ENCODE peak calls at places on chromosomes 11 and 22, in nine cellular contexts. K is GDM1; U is T-helper 9 cell; W is activated gamma-delta T cell; B is naive thymus-derived CD8-positive, alpha-beta T cell; A is stimulated activated CD4-positive, alpha-beta T cell treated with anti-CD3 and anti-CD28 coated beads, Interleukin-15, amount 100 ng/mL, for 48 hours; Z is AG10803; D is fibroblast of lung; P is NCI-H526. F is an unnamed sample.

GRCh38 chr11:57644748-57645715 is 4.7 kb downstream of the YPEL4 start:
- DNase-seq in K (peak), U (peak), W (no peak), B (peak), A (peak), Z (peak), D (peak), P (peak), F (no peak)

GRCh38 chr11:122523841-122524531 is 131.5 kb upstream of the UBASH3B start:
- DNase-seq in K (no peak), U (no peak), W (no peak), B (no peak), A (no peak), Z (peak), D (peak), P (no peak), F (no peak)

GRCh38 chr11:112004389-112004788 is 20.8 kb upstream of the DLAT start:
- DNase-seq in K (no peak), U (no peak), W (no peak), B (no peak), A (no peak), Z (no peak), D (no peak), P (no peak), F (no peak)

GRCh38 chr22:43031617-43032016 is 16.7 kb upstream of the PACSIN2 start:
- DNase-seq in K (no peak), U (no peak), W (no peak), B (no peak), A (no peak), Z (no peak), D (no peak), P (no peak), F (no peak)

GRCh38 chr22:20748820-20749428 is 25.0 kb upstream of the SERPIND1 start:
- DNase-seq in K (no peak), U (no peak), W (no peak), B (no peak), A (no peak), Z (no peak), D (peak), P (no peak), F (no peak)

GRCh38 chr11:34271727-34272126 is 86.1 kb downstream of the ABTB2 start:
- DNase-seq in K (no peak), U (no peak), W (no peak), B (no peak), A (no peak), Z (no peak), D (no peak), P (no peak), F (no peak)

GRCh38 chr22:35523167-35523928 is 17.3 kb upstream of the RASD2 start:
- DNase-seq in K (no peak), U (no peak), W (no peak), B (no peak), A (no peak), Z (no peak), D (no peak), P (peak), F (no peak)

GRCh38 chr11:1636291-1636950 is 6.8 kb downstream of the KRTAP5-5 start:
- DNase-seq in K (no peak), U (no peak), W (no peak), B (no peak), A (no peak), Z (no peak), D (no peak), P (no peak), F (no peak)

GRCh38 chr11:120203626-120204025 is 7.2 kb upstream of the OAF start:
- DNase-seq in K (no peak), U (no peak), W (no peak), B (no peak), A (no peak), Z (no peak), D (no peak), P (no peak), F (no peak)

GRCh38 chr11:121157756-121158155 is 56.7 kb downstream of the TECTA start:
- DNase-seq in K (no peak), U (no peak), W (no peak), B (no peak), A (no peak), Z (no peak), D (no peak), P (no peak), F (no peak)

GRCh38 chr11:126547161-126547560 is 191.7 kb downstream of the ST3GAL4 start:
- DNase-seq in K (no peak), U (no peak), W (no peak), B (no peak), A (no peak), Z (peak), D (peak), P (no peak), F (no peak)

GRCh38 chr22:49779226-49779625 is 48.4 kb downstream of the BRD1 start:
- DNase-seq in K (no peak), U (no peak), W (no peak), B (peak), A (no peak), Z (no peak), D (no peak), P (no peak), F (no peak)

GRCh38 chr11:12008790-12009616 is 577 bp upstream of the DKK3 start:
- DNase-seq in K (no peak), U (peak), W (no peak), B (no peak), A (no peak), Z (peak), D (peak), P (no peak), F (no peak)

GRCh38 chr11:97269527-97269926 is 879.7 kb downstream of the JRKL start:
- DNase-seq in K (no peak), U (no peak), W (no peak), B (no peak), A (no peak), Z (no peak), D (no peak), P (peak), F (no peak)

GRCh38 chr11:65547446-65548125 is 10.6 kb downstream of the LTBP3 start:
- DNase-seq in K (no peak), U (no peak), W (peak), B (peak), A (no peak), Z (no peak), D (no peak), P (no peak), F (no peak)

F was measured in cortex of kidney.